ENCODE peak calls at places on chromosomes 7 and 10, in seven cellular contexts. K, P, I, D, R, C and J are unnamed samples.

GRCh38 chr10:26931223-26931622 is 70.5 kb upstream of the ABI1 start:
- DNase-seq in I (peak), R (no peak), P (peak), K (peak), C (peak), D (no peak), J (peak)

GRCh38 chr7:148763622-148764021 is 64.9 kb downstream of the CUL1 start:
- DNase-seq in R (no peak), I (no peak), P (no peak), K (no peak), C (no peak), D (no peak), J (no peak)

GRCh38 chr10:110163192-110163773 is 44.1 kb upstream of the MXI1 start:
- DNase-seq in P (no peak), K (no peak), D (no peak), C (no peak), I (peak), R (no peak), J (no peak)

GRCh38 chr10:14397069-14397468 is 66.3 kb upstream of the FRMD4A start:
- DNase-seq in D (peak), I (peak), K (no peak), C (no peak), P (peak), R (peak), J (no peak)

GRCh38 chr10:66795871-66796270 is 130.0 kb upstream of the LRRTM3 start:
- DNase-seq in D (no peak), C (no peak), I (no peak), R (no peak), K (no peak), P (no peak), J (no peak)

GRCh38 chr7:111942450-111943081 is 263.6 kb downstream of the DOCK4 start:
- DNase-seq in D (no peak), K (no peak), R (no peak), P (no peak), C (no peak), I (peak), J (no peak)

GRCh38 chr7:44224951-44225565 is 24.3 kb downstream of the YKT6 start:
- DNase-seq in P (peak), C (no peak), K (peak), R (no peak), D (no peak), I (no peak), J (peak)

GRCh38 chr10:101693701-101694055 is 1.3 kb downstream of the FBXW4 start:
- DNase-seq in I (no peak), D (no peak), C (no peak), P (no peak), K (no peak), R (peak), J (no peak)

GRCh38 chr7:44284216-44284615 is 41.2 kb downstream of the CAMK2B start:
- DNase-seq in C (peak), R (no peak), I (peak), K (peak), D (no peak), P (peak), J (no peak)

GRCh38 chr7:5635461-5636445 is 145.7 kb downstream of the RNF216 start:
- DNase-seq in C (no peak), I (no peak), R (no peak), D (no peak), P (no peak), K (peak), J (no peak)

GRCh38 chr7:63899691-63900393 is 98.8 kb upstream of the ZNF722 start:
- DNase-seq in K (peak), P (peak), I (no peak), C (peak), D (peak), R (no peak), J (peak)

GRCh38 chr7:16399916-16400895 is 21.1 kb downstream of the CRPPA start:
- DNase-seq in R (no peak), I (no peak), K (no peak), P (no peak), D (no peak), C (no peak), J (no peak)

GRCh38 chr7:33258561-33258960 is 129.2 kb downstream of the BBS9 start:
- DNase-seq in I (no peak), P (no peak), D (no peak), R (peak), C (no peak), K (no peak), J (no peak)

GRCh38 chr7:106126170-106126938 is 14.2 kb upstream of the SYPL1 start:
- DNase-seq in I (no peak), R (peak), P (no peak), C (peak), D (no peak), K (no peak), J (no peak)

GRCh38 chr10:33095867-33096479 is 137.9 kb upstream of the ITGB1 start:
- DNase-seq in P (no peak), D (no peak), I (no peak), C (no peak), K (no peak), R (no peak), J (no peak)

GRCh38 chr10:132397036-132397541 is at the start of gene PWWP2B:
- DNase-seq in R (no peak), I (no peak), P (peak), C (peak), D (no peak), K (peak), J (peak)

GRCh38 chr10:110212119-110213006 is 5.0 kb downstream of the MXI1 start:
- DNase-seq in P (peak), K (peak), C (peak), I (no peak), D (no peak), R (no peak), J (no peak)

GRCh38 chr10:72980348-72980747 is 25.7 kb upstream of the PLA2G12B start:
- DNase-seq in P (no peak), D (no peak), I (no peak), C (no peak), R (no peak), K (no peak), J (no peak)

DNA sequence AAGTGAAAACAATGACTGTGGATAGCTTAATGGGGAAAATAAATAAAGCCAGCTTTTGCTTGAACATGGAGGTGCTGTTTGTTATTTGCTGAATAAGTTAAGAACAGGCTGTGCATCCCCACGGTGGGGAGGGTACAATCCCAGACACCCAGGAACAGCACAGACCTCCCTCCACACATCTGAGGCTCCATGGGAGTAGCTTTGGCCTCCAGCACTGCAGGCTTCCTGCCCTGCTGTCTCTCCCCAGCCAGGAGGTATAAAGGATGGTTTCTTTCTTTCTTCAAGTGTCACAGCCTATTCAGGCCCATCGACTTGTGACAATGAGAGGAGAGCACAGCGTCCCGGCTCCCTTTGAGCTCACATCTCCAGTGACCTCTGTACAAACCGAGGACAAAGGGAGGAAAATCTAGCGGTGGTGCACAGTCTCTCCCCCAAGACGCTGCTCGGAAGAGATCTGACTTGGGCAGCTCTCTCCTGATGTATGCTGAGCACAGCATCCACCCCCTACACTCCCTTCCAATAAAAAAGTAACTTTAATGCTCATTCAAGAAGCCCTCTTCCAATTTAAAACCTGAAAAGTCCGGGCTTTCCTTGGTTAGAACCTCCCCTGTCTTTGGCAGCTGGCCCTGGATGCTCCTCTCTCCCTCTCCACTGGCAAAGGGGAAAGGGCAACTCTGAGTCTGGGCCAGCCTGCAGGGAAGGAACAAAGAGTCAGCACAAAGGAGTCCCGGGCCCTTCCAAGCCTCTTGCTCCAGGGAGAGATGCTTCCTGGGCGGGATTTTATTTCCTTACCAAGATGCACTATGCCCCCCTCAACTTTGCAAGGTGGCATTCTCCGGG is 18.1 kb downstream of the CHST15 start:
- DNase-seq in D (no peak), K (no peak), I (no peak), C (no peak), P (no peak), R (no peak), J (no peak)
- H3K27ac ChIP-seq in D (no peak), K (peak), I (peak), C (no peak), P (no peak), R (no peak), J (no peak)

GRCh38 chr10:484441-484924 is 205.0 kb downstream of the DIP2C start:
- DNase-seq in I (peak), D (no peak), R (peak), C (peak), K (peak), P (peak), J (no peak)
- H3K27ac ChIP-seq in I (no peak), D (peak), R (peak), C (peak), K (peak), P (no peak), J (no peak)

DNA sequence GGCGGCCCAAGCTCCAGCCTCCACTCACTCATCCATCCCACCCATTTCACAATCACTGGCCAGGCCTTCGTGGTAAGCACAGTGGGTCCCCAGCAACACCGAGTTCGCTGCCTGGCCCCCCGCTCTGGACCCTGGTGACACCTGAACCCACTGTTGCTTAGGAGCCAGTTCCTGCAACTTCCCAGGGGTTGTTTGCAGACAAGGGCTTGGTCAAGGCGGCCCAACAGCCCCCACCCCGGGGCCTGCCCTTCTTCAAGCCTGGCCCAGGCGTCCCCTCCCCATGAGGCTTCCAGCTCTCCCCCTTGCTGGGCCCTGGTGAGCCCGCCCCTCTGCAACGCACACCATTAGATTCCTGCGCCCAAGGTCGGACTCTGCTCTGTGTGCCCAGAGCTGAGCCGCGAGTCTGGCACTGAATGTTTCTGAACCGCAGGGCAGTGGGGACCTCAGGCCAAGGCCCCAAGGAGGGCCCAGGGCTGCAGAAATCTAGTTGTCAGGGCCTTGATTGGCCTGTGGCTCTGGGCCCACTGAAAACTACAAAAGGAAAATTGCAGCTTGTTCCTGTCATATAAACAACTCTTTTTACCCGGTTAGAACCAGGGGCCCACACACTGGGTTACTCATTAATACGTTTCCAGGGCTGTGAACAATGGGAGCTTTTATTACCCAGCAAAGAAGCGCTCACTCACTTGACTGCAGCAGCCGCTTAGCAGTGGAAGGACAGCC is 2.1 kb upstream of the COX19 start:
- DNase-seq in P (no peak), D (peak), K (peak), C (peak), R (no peak), I (no peak), J (peak)
- H3K27ac ChIP-seq in P (no peak), D (peak), K (peak), C (peak), R (no peak), I (peak), J (peak)

GRCh38 chr7:120400806-120401455 is 128.0 kb downstream of the KCND2 start:
- DNase-seq in P (no peak), R (no peak), K (no peak), D (no peak), I (no peak), C (no peak), J (no peak)
- H3K27ac ChIP-seq in P (no peak), R (no peak), K (no peak), D (no peak), I (no peak), C (no peak), J (no peak)

DNA sequence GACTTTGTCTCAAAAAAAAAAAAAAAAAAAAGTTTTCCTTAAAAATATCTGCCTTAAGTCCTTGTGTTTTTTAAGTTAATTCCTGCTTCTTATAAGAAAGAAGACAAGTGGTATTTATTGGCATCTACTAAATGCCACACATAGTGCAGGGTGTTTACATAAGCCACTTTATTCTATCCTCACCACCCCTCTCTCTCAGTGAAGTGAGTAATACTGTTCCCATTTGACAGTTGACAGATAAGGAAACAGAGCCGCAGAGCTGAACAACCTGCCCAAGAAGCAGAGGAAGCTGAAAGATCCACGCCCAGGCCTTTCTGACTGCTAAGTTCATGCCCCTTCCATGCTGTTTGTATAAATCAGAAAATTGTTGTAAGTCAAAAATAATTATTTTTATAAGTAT is 54.1 kb downstream of the ABLIM1 start:
- DNase-seq in R (no peak), K (no peak), P (no peak), D (no peak), I (no peak), C (no peak), J (no peak)
- H3K27ac ChIP-seq in R (no peak), K (no peak), P (no peak), D (no peak), I (no peak), C (no peak), J (no peak)